ENCODE peak calls at places on chromosomes 12 and 14, in nine cellular contexts. R is ascending aorta; N is CD4-positive, CD25-positive, alpha-beta regulatory T cell; G is cardiac muscle cell; X is body of pancreas; Q is GM23248; H is MM.1S; V is keratinocyte; J is fibroblast of lung. L is an unnamed sample. For H3K4me1 and H3K9me3, the result is how much of the 10 kb centered on the place peaks cover.

GRCh38 chr12:94566345-94566744 is 84.0 kb downstream of the TMCC3 start:
- DNase-seq in H (no peak), N (no peak), R (no peak), V (no peak), G (no peak), X (no peak), J (no peak), Q (no peak), L (no peak)

GRCh38 chr14:33848706-33849454 is 102.0 kb downstream of the EGLN3 start:
- DNase-seq in R (peak), N (no peak), V (no peak), H (no peak), X (peak), Q (peak), G (peak), J (peak), L (no peak)

GRCh38 chr14:95876769-95877490 is at the start of gene TUNAR:
- DNase-seq in R (no peak), H (no peak), Q (peak), V (no peak), N (no peak), X (no peak), J (no peak), G (no peak), L (no peak)

GRCh38 chr14:104267895-104268294 is 129.5 kb downstream of the KIF26A start:
- DNase-seq in N (no peak), R (peak), G (no peak), Q (peak), X (no peak), H (no peak), V (no peak), J (no peak), L (peak)

GRCh38 chr14:100703574-100704220 is 23.0 kb upstream of the DLK1 start:
- DNase-seq in H (no peak), X (no peak), V (no peak), J (no peak), N (no peak), G (no peak), R (no peak), Q (no peak), L (no peak)

GRCh38 chr12:116990971-116991966 is 80.5 kb downstream of the FBXW8 start:
- DNase-seq in H (no peak), J (no peak), Q (peak), N (no peak), R (no peak), V (no peak), X (no peak), G (no peak), L (no peak)

GRCh38 chr14:83991666-83992065 is 1538.3 kb upstream of the FLRT2 start:
- DNase-seq in G (no peak), X (no peak), R (no peak), N (no peak), J (no peak), H (no peak), V (no peak), Q (no peak), L (no peak)

GRCh38 chr12:4106617-4107016 is 166.9 kb upstream of the CCND2 start:
- DNase-seq in V (no peak), G (no peak), N (no peak), Q (no peak), R (no peak), J (no peak), H (no peak), X (no peak), L (no peak)

GRCh38 chr12:45934956-45935355 is 55.4 kb downstream of the SCAF11 start:
- DNase-seq in H (no peak), Q (no peak), X (no peak), R (no peak), G (no peak), V (no peak), J (no peak), N (no peak), L (no peak)

GRCh38 chr14:24119691-24120090 is 4.9 kb upstream of the NRL start:
- DNase-seq in H (no peak), Q (no peak), R (no peak), V (no peak), J (no peak), N (no peak), G (no peak), X (no peak), L (no peak)

GRCh38 chr12:63917864-63918742 is 73.6 kb downstream of the SRGAP1 start:
- DNase-seq in J (peak), Q (peak), R (no peak), V (peak), G (peak), X (no peak), N (no peak), H (no peak), L (no peak)

GRCh38 chr14:80356413-80356812 is 145.1 kb upstream of the DIO2 start:
- DNase-seq in G (peak), Q (peak), X (no peak), H (no peak), V (no peak), J (peak), N (no peak), R (no peak), L (no peak)

GRCh38 chr14:54564071-54564798 is 2.7 kb upstream of the SAMD4A start:
- DNase-seq in V (no peak), X (no peak), N (no peak), J (peak), R (no peak), Q (peak), H (peak), G (peak), L (no peak)

GRCh38 chr12:56635539-56636117 is 5.5 kb upstream of the BAZ2A start:
- DNase-seq in X (no peak), R (no peak), G (no peak), H (peak), J (no peak), V (no peak), Q (no peak), N (peak), L (no peak)

GRCh38 chr12:91111366-91112321 is at the start of gene LUM:
- DNase-seq in J (peak), N (no peak), V (no peak), R (no peak), G (peak), Q (peak), H (no peak), X (no peak), L (no peak)

GRCh38 chr12:1606021-1606622 is 11.7 kb upstream of the FBXL14 start:
- DNase-seq in X (peak), G (peak), N (peak), H (no peak), R (peak), V (peak), J (peak), Q (peak), L (peak)

GRCh38 chr12:6641131-6641530 is 5.4 kb upstream of the LPAR5 start:
- DNase-seq in G (no peak), V (no peak), N (no peak), Q (peak), X (no peak), R (no peak), H (no peak), J (no peak), L (no peak)

GRCh38 chr12:6635856-6636521 is at the start of gene LPAR5:
- DNase-seq in N (no peak), X (no peak), R (no peak), J (no peak), Q (peak), H (no peak), G (no peak), V (peak), L (peak)

GRCh38 chr12:6640497-6640896 is 4.7 kb upstream of the LPAR5 start:
- DNase-seq in Q (no peak), H (no peak), J (no peak), G (no peak), X (no peak), V (no peak), R (no peak), N (no peak), L (no peak)

GRCh38 chr12:6638305-6638704 is 2.5 kb upstream of the LPAR5 start:
- DNase-seq in R (no peak), H (no peak), Q (no peak), G (no peak), N (no peak), V (no peak), X (no peak), J (no peak), L (no peak)

GRCh38 chr12:6639151-6639773 is 3.5 kb upstream of the LPAR5 start:
- DNase-seq in G (no peak), N (no peak), V (no peak), H (no peak), R (no peak), X (no peak), J (no peak), Q (no peak), L (no peak)
- H3K4me1 ChIP-seq in G (under half), N (under half), V (under half), H (under half), R (under half), X (under half), J (under half), Q (under half), L (under half)

GRCh38 chr14:102554835-102555819 is 37.3 kb upstream of the RCOR1 start:
- DNase-seq in N (peak), Q (peak), H (peak), J (peak), V (no peak), R (no peak), X (peak), G (peak), L (no peak)
- H3K27ac ChIP-seq in N (peak), Q (no peak), H (no peak), J (peak), V (peak), R (no peak), X (peak), G (no peak), L (peak)

DNA sequence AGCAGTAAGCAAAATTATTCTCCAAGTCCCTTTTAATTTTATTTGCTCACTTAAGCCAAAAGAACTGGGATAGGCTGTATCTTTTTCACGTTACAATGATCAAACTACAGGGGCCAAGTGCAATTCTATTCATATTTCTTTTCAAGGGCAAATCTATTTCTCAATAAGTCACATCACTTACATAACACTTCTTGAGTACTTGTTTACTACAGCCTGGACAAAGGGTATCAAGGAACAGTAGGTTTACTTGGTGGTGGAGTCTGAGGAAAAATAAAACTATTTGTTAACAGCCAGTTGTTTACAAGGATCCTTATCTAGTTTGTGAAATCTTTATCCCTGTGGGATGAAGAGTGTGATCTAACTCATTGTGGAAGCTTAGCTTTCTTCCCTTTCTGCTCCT is 72.1 kb downstream of the PDE3A start:
- DNase-seq in Q (no peak), J (no peak), X (no peak), H (no peak), V (no peak), G (peak), N (no peak), R (no peak), L (no peak)
- H3K9me3 ChIP-seq in Q (under half), J (under half), X (under half), H (under half), V (under half), G (under half), N (under half), R (under half), L (under half)

DNA sequence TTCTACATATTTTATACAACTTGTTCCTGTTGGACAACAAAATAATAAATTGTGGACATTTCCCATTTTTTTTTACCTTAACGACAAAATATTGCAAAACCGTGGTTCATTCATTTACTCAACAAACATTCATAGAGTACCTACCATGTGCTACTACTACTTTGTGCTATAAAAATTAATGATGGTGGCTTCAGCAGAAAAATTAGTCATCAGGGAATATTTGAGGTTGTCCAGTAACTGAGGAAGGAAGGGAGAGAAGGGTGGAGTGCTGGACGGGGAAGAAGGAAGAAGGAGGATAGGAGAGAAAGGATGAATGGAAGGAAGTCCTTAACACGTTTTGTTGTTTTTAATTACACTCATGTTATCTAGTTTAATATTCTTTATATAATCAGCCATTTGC is 53.7 kb downstream of the PPFIBP1 start:
- DNase-seq in V (no peak), Q (no peak), X (no peak), H (no peak), G (no peak), R (no peak), J (no peak), N (no peak), L (no peak)
- H3K4me1 ChIP-seq in V (half or more), Q (half or more), X (under half), H (under half), G (under half), R (under half), J (under half), N (under half), L (under half)

GRCh38 chr12:22163594-22163993 is 117.6 kb downstream of the CMAS start:
- DNase-seq in R (no peak), H (no peak), N (no peak), G (no peak), V (no peak), X (no peak), J (no peak), Q (no peak), L (no peak)
- H3K27ac ChIP-seq in R (no peak), H (no peak), N (peak), G (no peak), V (no peak), X (no peak), J (no peak), Q (no peak), L (no peak)

GRCh38 chr12:16086462-16086861 is 175.3 kb downstream of the DERA start:
- DNase-seq in X (no peak), V (no peak), Q (no peak), N (no peak), J (no peak), R (no peak), G (no peak), H (no peak), L (no peak)

GRCh38 chr12:16094437-16094836 is 183.0 kb downstream of the SLC15A5 start:
- DNase-seq in G (no peak), R (no peak), H (peak), N (no peak), J (no peak), V (no peak), Q (no peak), X (no peak), L (no peak)

GRCh38 chr12:16088421-16088820 is 177.3 kb downstream of the DERA start:
- DNase-seq in N (no peak), Q (no peak), R (no peak), J (no peak), X (no peak), V (no peak), H (no peak), G (no peak), L (no peak)

GRCh38 chr12:16093825-16094224 is 182.7 kb downstream of the DERA start:
- DNase-seq in Q (no peak), J (no peak), X (no peak), H (no peak), R (no peak), V (no peak), N (no peak), G (no peak), L (no peak)

GRCh38 chr12:16090974-16091373 is 179.8 kb downstream of the DERA start:
- DNase-seq in N (no peak), R (no peak), Q (no peak), H (no peak), J (no peak), G (no peak), X (no peak), V (no peak), L (no peak)
- H3K9me3 ChIP-seq in N (under half), R (under half), Q (under half), H (under half), J (under half), G (under half), X (under half), V (under half), L (under half)

DNA sequence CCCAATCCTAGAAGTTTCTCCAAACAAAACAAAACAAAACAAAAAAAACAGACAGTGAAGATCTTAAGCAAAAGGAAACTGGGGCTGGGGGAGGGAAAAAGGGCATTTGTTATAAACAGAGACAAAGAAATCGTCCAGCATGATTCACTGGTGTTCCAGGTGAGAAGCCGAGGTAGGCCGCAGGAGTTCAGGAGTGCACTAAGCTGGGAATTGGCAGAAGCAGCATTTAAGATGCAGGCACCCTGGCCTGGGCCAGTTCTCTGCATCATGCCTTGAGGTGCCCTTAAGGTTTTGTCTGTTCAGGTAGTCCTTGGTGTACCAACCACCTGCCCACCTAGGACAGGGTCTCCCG is 11.2 kb downstream of the TBX3 start:
- DNase-seq in V (no peak), X (no peak), J (no peak), G (no peak), R (no peak), Q (no peak), H (no peak), N (no peak), L (peak)
- H3K4me1 ChIP-seq in V (under half), X (under half), J (under half), G (half or more), R (under half), Q (half or more), H (under half), N (under half), L (half or more)

GRCh38 chr14:55807536-55807935 is 227.5 kb downstream of the KTN1 start:
- DNase-seq in Q (no peak), G (no peak), R (no peak), X (no peak), J (peak), H (no peak), N (no peak), V (no peak), L (no peak)
- H3K27ac ChIP-seq in Q (no peak), G (no peak), R (peak), X (peak), J (no peak), H (peak), N (peak), V (peak), L (peak)

GRCh38 chr12:131408036-131408365 is 302.9 kb upstream of the SFSWAP start:
- DNase-seq in H (no peak), X (no peak), G (no peak), J (no peak), V (no peak), R (no peak), Q (no peak), N (no peak), L (no peak)

GRCh38 chr12:131402781-131403396 is 308.0 kb upstream of the SFSWAP start:
- DNase-seq in N (no peak), H (no peak), X (no peak), Q (no peak), V (no peak), G (no peak), R (no peak), J (no peak), L (no peak)

GRCh38 chr12:131403676-131404075 is 307.2 kb upstream of the SFSWAP start:
- DNase-seq in N (no peak), Q (no peak), J (no peak), G (no peak), R (no peak), H (no peak), X (no peak), V (no peak), L (no peak)

GRCh38 chr12:131407221-131408035 is 303.5 kb upstream of the SFSWAP start:
- DNase-seq in G (no peak), N (no peak), V (no peak), R (no peak), H (no peak), X (no peak), Q (no peak), J (no peak), L (no peak)

GRCh38 chr12:131404705-131405104 is 306.2 kb upstream of the SFSWAP start:
- DNase-seq in H (no peak), X (no peak), Q (no peak), R (no peak), J (no peak), N (no peak), V (no peak), G (no peak), L (no peak)
- H3K9me3 ChIP-seq in H (under half), X (under half), Q (under half), R (under half), J (under half), N (under half), V (under half), G (under half), L (under half)

L was measured in RWPE2.